ENCODE peak calls at places on chromosome 16, in four cellular contexts. One of them, this sample, is unnamed.

GRCh38 chr16:85652431-85653221 is 36.1 kb downstream of the GINS2 start:
- DNase-seq in WTC11: no peak
- DNase-seq in HEK293T: peak; percentile 50
- DNase-seq in HepG2: peak; percentile 27
- DNase-seq in this sample: peak; percentile 80

GRCh38 chr16:27852681-27853080 is 210.8 kb downstream of the GSG1L start:
- DNase-seq in HepG2: no peak
- DNase-seq in HEK293T: no peak
- DNase-seq in WTC11: no peak
- DNase-seq in this sample: no peak

GRCh38 chr16:2282866-2283555 is 15.1 kb upstream of the RNPS1 start:
- DNase-seq in WTC11: no peak
- DNase-seq in HepG2: no peak
- DNase-seq in HEK293T: no peak
- DNase-seq in this sample: no peak

GRCh38 chr16:19173059-19173458 is 5.0 kb downstream of the SYT17 start:
- DNase-seq in HepG2: no peak
- DNase-seq in WTC11: no peak
- DNase-seq in HEK293T: no peak
- DNase-seq in this sample: no peak

GRCh38 chr16:72013888-72014538 is 5.5 kb downstream of the DHODH start:
- DNase-seq in HEK293T: no peak
- DNase-seq in HepG2: no peak
- DNase-seq in WTC11: no peak
- DNase-seq in this sample: peak; percentile 90

GRCh38 chr16:10827691-10828341 is 9.2 kb upstream of the TVP23A start:
- DNase-seq in WTC11: no peak
- DNase-seq in HEK293T: no peak
- DNase-seq in HepG2: no peak
- DNase-seq in this sample: no peak

GRCh38 chr16:5490499-5490898 is 392.9 kb upstream of the EEF2KMT start:
- DNase-seq in HepG2: peak; percentile 43
- DNase-seq in HEK293T: peak; percentile 69
- DNase-seq in WTC11: peak; percentile 67
- DNase-seq in this sample: peak; percentile 59

GRCh38 chr16:745739-746138 is 4.9 kb upstream of the CIAO3 start:
- DNase-seq in HEK293T: peak; percentile 70
- DNase-seq in WTC11: peak; percentile 90
- DNase-seq in HepG2: no peak
- DNase-seq in this sample: peak; percentile 73

GRCh38 chr16:88703486-88704309 is 2.5 kb downstream of the RNF166 start:
- DNase-seq in HEK293T: no peak
- DNase-seq in HepG2: no peak
- DNase-seq in WTC11: no peak
- DNase-seq in this sample: no peak

GRCh38 chr16:63061319-63061718 is 1025.1 kb upstream of the CDH8 start:
- DNase-seq in WTC11: peak; percentile 27
- DNase-seq in HEK293T: no peak
- DNase-seq in HepG2: no peak
- DNase-seq in this sample: no peak

GRCh38 chr16:15585956-15586355 is 57.0 kb downstream of the MARF1 start:
- DNase-seq in HepG2: no peak
- DNase-seq in HEK293T: no peak
- DNase-seq in WTC11: no peak
- DNase-seq in this sample: no peak

GRCh38 chr16:71448274-71448866 is 6.5 kb upstream of the TLE7 start:
- DNase-seq in HepG2: no peak
- DNase-seq in HEK293T: no peak
- DNase-seq in WTC11: no peak
- DNase-seq in this sample: no peak

GRCh38 chr16:77385481-77385880 is 49.4 kb downstream of the ADAMTS18 start:
- DNase-seq in HepG2: no peak
- DNase-seq in HEK293T: no peak
- DNase-seq in WTC11: no peak
- DNase-seq in this sample: no peak

GRCh38 chr16:49838361-49838638 is 17.6 kb downstream of the ZNF423 start:
- DNase-seq in WTC11: peak; percentile 40
- DNase-seq in HepG2: no peak
- DNase-seq in HEK293T: no peak
- DNase-seq in this sample: no peak

GRCh38 chr16:48597563-48598392 is 12.2 kb downstream of the N4BP1 start:
- DNase-seq in WTC11: no peak
- DNase-seq in HepG2: no peak
- DNase-seq in HEK293T: no peak
- DNase-seq in this sample: no peak

GRCh38 chr16:8866884-8867482 is 1.8 kb downstream of the CARHSP1 start:
- DNase-seq in WTC11: no peak
- DNase-seq in HEK293T: no peak
- DNase-seq in HepG2: no peak
- DNase-seq in this sample: no peak

GRCh38 chr16:2039286-2040030 is 8.2 kb downstream of the NTHL1 start:
- DNase-seq in WTC11: no peak
- DNase-seq in HepG2: peak; percentile 90
- DNase-seq in HEK293T: no peak
- DNase-seq in this sample: peak; percentile 41

GRCh38 chr16:88705076-88705684 is 1.0 kb downstream of the RNF166 start:
- DNase-seq in HEK293T: no peak
- DNase-seq in WTC11: no peak
- DNase-seq in HepG2: no peak
- DNase-seq in this sample: peak; percentile 52

GRCh38 chr16:81635336-81635947 is 143.6 kb upstream of the PLCG2 start:
- DNase-seq in HEK293T: no peak
- DNase-seq in HepG2: no peak
- DNase-seq in WTC11: no peak
- DNase-seq in this sample: no peak

GRCh38 chr16:81243927-81244326 is 5.4 kb downstream of the BCO1 start:
- DNase-seq in WTC11: peak; percentile 33
- DNase-seq in HEK293T: no peak
- DNase-seq in HepG2: no peak
- DNase-seq in this sample: no peak

GRCh38 chr16:4682616-4683254 is 10.6 kb upstream of the NUDT16L1 start:
- DNase-seq in WTC11: peak; percentile 86
- DNase-seq in HepG2: peak; percentile 65
- DNase-seq in HEK293T: peak; percentile 64
- DNase-seq in this sample: peak; percentile 64

GRCh38 chr16:86214326-86215232 is 295.7 kb upstream of the FOXF1 start:
- DNase-seq in WTC11: no peak
- DNase-seq in HEK293T: no peak
- DNase-seq in HepG2: no peak
- DNase-seq in this sample: no peak

DNA sequence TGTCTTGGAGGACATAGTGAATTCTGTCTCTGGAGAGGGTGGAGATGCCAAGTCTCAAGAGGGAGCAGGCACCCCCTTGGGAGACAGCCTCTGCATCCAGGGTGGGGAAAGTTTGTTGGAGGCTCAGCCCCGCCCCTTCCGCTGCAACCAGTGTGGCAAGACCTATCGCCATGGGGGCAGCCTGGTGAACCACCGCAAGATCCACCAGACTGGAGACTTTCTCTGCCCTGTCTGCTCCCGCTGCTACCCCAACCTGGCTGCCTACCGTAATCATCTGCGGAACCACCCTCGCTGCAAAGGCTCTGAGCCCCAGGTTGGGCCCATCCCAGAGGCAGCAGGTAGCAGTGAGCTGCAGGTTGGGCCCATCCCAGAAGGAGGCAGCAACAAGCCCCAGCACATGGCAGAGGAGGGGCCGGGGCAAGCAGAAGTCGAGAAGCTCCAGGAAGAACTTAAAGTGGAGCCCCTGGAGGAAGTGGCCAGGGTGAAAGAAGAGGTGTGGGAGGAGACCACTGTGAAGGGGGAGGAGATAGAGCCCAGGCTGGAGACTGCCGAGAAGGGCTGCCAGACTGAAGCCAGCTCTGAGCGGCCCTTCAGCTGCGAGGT is 5.2 kb downstream of the ZNF646 start:
- DNase-seq in WTC11: no peak
- DNase-seq in HEK293T: no peak
- DNase-seq in HepG2: no peak
- DNase-seq in this sample: no peak
- TF ChIP-seq ELF4 in WTC11: no peak
- TF ChIP-seq ELF4 in HEK293T: no peak
- TF ChIP-seq ELF4 in HepG2: no peak
- TF ChIP-seq ELF4 in this sample: no peak

GRCh38 chr16:46975165-46975564 is 1.7 kb upstream of the DNAJA2 start:
- DNase-seq in HEK293T: no peak
- DNase-seq in WTC11: no peak
- DNase-seq in HepG2: no peak
- DNase-seq in this sample: no peak

GRCh38 chr16:46975908-46976470 is 2.5 kb upstream of the DNAJA2 start:
- DNase-seq in HEK293T: no peak
- DNase-seq in HepG2: no peak
- DNase-seq in WTC11: no peak
- DNase-seq in this sample: no peak

GRCh38 chr16:46973457-46974324 is at the start of gene DNAJA2:
- DNase-seq in HepG2: peak; percentile 85
- DNase-seq in WTC11: peak; percentile 89
- DNase-seq in HEK293T: peak; percentile 94
- DNase-seq in this sample: peak; percentile 93

GRCh38 chr16:46972971-46973456 is 460 bp downstream of the DNAJA2 start:
- DNase-seq in HepG2: peak; percentile 36
- DNase-seq in HEK293T: peak; percentile 30
- DNase-seq in WTC11: peak; percentile 56
- DNase-seq in this sample: peak; percentile 70

DNA sequence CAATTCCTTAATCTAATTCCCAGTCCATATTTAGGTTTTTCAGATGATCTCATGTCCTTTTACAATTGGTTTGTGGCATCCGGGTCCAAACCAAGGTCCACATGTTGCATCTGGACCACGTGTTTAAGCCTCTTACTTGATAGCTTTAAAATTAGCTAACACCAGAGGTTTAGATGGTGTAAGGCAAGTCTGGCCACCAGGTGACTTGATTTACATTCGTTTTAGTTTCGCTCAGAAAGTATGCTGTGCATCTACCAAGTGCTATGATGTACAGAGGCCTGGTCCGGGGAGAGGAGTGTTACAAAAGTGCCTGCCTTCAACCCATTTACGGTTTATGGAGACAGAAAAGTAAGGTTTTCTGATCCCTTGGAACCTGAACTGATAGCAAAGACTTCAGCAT is 878 bp upstream of the DNAJA2 start:
- DNase-seq in HEK293T: peak; percentile 22
- DNase-seq in HepG2: peak; percentile 54
- DNase-seq in WTC11: no peak
- DNase-seq in this sample: peak; percentile 29
- TF ChIP-seq ELF4 in HEK293T: no peak
- TF ChIP-seq ELF4 in HepG2: no peak
- TF ChIP-seq ELF4 in WTC11: no peak
- TF ChIP-seq ELF4 in this sample: no peak

DNA sequence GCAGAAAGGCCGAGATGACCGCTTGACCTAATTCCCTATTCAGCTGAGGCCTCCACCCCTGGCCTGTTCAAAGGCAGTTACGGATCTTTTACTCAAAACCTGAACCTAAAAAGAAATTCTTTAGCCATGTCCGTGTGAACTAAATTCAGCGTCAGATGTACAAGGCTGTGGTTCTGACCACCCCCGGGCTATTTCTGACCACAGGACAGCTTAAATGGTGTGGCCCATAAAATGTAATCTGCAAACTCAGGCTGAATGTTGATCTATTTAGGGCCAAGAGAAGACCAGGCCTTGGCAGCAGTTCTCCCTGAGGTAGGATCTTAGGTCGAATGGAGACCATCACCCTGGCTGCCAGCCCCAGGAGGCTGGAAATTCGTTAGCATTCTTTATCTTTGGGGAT is 485.5 kb downstream of the WWOX start:
- DNase-seq in HepG2: no peak
- DNase-seq in WTC11: no peak
- DNase-seq in HEK293T: no peak
- DNase-seq in this sample: no peak
- TF ChIP-seq ELF4 in HepG2: no peak
- TF ChIP-seq ELF4 in WTC11: no peak
- TF ChIP-seq ELF4 in HEK293T: no peak
- TF ChIP-seq ELF4 in this sample: no peak

DNA sequence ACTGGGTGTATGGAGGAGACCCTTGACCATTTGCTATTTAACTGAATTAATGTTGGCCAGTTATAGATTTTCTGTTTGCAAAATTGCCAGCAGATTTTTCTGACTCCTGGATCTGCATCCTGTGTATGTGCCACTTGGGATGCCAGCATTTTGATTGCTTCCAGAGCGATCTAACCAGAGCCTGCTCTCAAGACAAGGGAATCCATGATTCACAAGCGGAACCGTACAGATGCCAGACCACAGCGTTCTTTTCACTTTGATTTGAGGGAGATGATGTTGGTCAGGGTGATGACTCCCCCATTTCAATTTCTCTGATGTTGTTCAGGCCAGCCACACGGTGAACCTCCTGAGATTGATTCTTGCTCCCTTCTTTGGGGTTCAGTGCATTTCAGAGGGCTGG is 228.7 kb downstream of the CDH13 start:
- DNase-seq in HepG2: no peak
- DNase-seq in WTC11: no peak
- DNase-seq in HEK293T: no peak
- DNase-seq in this sample: no peak
- TF ChIP-seq ELF4 in HepG2: no peak
- TF ChIP-seq ELF4 in WTC11: no peak
- TF ChIP-seq ELF4 in HEK293T: no peak
- TF ChIP-seq ELF4 in this sample: no peak

This sample was measured in K562.